ENCODE peak calls at places on chromosomes 3 and 15, in four cellular contexts. P is stomach, Q is IMR-90, O is dorsolateral prefrontal cortex. Z is an unnamed sample.

GRCh38 chr3:110612045-110612444 is 459.6 kb upstream of the NECTIN3 start:
- DNase-seq in P (no peak), Q (no peak), O (no peak), Z (no peak)

GRCh38 chr3:184347321-184348056 is 10.1 kb downstream of the FAM131A start:
- DNase-seq in P (no peak), Q (no peak), O (no peak), Z (no peak)

GRCh38 chr3:61192222-61192621 is 59.0 kb downstream of the FHIT start:
- DNase-seq in P (no peak), Q (no peak), O (no peak), Z (no peak)

GRCh38 chr3:102530443-102531195 is 95.8 kb downstream of the ZPLD1 start:
- DNase-seq in P (no peak), Q (peak; percentile 8), O (no peak), Z (peak; percentile 31)

GRCh38 chr3:11198070-11198469 is 43.8 kb downstream of the HRH1 start:
- DNase-seq in P (no peak), Q (no peak), O (no peak), Z (no peak)

GRCh38 chr3:46948830-46949671 is 27.5 kb downstream of the CCDC12 start:
- DNase-seq in P (peak; percentile 60), Q (no peak), O (no peak), Z (no peak)

GRCh38 chr3:13032206-13032605 is 41.0 kb downstream of the IQSEC1 start:
- DNase-seq in P (no peak), Q (no peak), O (no peak), Z (no peak)

GRCh38 chr3:134330895-134331810 is 43.1 kb downstream of the AMOTL2 start:
- DNase-seq in P (no peak), Q (peak; percentile 71), O (no peak), Z (peak; percentile 86)

GRCh38 chr15:26119322-26119721 is 256.2 kb upstream of the ATP10A start:
- DNase-seq in P (no peak), Q (no peak), O (no peak), Z (no peak)

DNA sequence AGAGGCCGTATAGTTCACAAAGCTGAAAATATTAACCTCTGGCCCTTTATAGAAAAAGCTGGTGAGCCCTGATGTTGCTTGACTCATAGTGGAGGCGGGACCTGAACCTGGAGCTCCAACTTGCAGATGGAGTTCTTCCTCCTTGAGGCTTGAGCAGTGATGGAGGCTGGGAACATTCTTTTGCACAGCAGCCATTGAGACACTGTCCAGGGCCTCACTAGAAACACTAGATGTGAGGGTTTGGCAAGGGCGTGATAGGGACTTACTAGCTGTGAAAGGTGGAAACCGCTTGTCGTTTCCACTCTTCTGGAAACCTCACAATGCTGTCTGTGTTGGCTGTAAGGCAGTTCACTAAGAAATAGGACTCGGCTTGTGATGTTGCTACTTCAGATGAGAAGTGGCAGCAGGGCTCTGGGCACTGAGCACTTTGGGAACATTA is 12.5 kb downstream of the SMAD6 start:
- DNase-seq in P (no peak), Q (peak; percentile 69), O (no peak), Z (no peak)
- TF ChIP-seq CTCF in P (no peak), Q (no peak), O (no peak), Z (no peak)

GRCh38 chr15:98878862-98879261 is 128.7 kb downstream of the PGPEP1L start:
- DNase-seq in P (no peak), Q (no peak), O (no peak), Z (no peak)
- H3K27ac ChIP-seq in P (no peak overlapping the region), Q (peak overlapping the region; percentile 53), O (no peak overlapping the region), Z (peak overlapping the region; percentile 16)

GRCh38 chr15:101664303-101664913 is 12.2 kb upstream of the TM2D3 start:
- DNase-seq in P (no peak), Q (no peak), O (no peak), Z (no peak)
- TF ChIP-seq CTCF in P (no peak), Q (peak; percentile 9), O (peak; percentile 36), Z (no peak)

GRCh38 chr3:30503431-30503830 is 103.0 kb upstream of the TGFBR2 start:
- DNase-seq in P (no peak), Q (no peak), O (no peak), Z (no peak)

GRCh38 chr3:30502742-30503073 is 103.7 kb upstream of the TGFBR2 start:
- DNase-seq in P (no peak), Q (peak; percentile 76), O (no peak), Z (peak; percentile 73)

GRCh38 chr3:30505866-30506517 is 100.4 kb upstream of the TGFBR2 start:
- DNase-seq in P (no peak), Q (peak; percentile 41), O (no peak), Z (no peak)

GRCh38 chr3:30502051-30502741 is 104.2 kb upstream of the TGFBR2 start:
- DNase-seq in P (no peak), Q (no peak), O (no peak), Z (no peak)

DNA sequence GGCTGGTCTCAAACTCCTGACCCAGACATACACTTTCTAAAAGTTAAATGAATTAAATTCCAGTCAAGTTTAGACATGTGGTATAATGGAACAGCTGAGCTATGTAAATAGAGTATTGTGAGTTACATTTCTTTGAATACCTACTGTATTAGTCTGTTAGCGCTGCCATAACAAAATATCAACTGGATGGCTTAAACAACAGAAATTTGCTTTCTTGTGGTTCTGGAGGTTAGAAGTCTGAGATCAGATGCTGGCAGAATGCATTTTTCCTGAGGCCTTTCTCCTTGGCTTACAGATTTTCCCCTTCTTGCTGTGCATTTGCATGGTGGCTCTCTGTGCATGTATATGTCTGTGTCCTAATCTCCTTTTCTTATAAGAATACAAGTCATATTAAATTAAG is 101.5 kb upstream of the TGFBR2 start:
- DNase-seq in P (no peak), Q (peak; percentile 58), O (no peak), Z (no peak)
- H3K27ac ChIP-seq in P (no peak overlapping the region), Q (no peak overlapping the region), O (no peak overlapping the region), Z (no peak overlapping the region)

GRCh38 chr3:148957586-148957985 is 33.8 kb upstream of the GYG1 start:
- DNase-seq in P (no peak), Q (no peak), O (no peak), Z (no peak)
- TF ChIP-seq CTCF in P (no peak), Q (peak; percentile 28), O (no peak), Z (no peak)

GRCh38 chr3:126683069-126683468 is 21.0 kb upstream of the CHCHD6 start:
- DNase-seq in P (no peak), Q (no peak), O (no peak), Z (no peak)
- H3K27ac ChIP-seq in P (no peak overlapping the region), Q (no peak overlapping the region), O (no peak overlapping the region), Z (no peak overlapping the region)

DNA sequence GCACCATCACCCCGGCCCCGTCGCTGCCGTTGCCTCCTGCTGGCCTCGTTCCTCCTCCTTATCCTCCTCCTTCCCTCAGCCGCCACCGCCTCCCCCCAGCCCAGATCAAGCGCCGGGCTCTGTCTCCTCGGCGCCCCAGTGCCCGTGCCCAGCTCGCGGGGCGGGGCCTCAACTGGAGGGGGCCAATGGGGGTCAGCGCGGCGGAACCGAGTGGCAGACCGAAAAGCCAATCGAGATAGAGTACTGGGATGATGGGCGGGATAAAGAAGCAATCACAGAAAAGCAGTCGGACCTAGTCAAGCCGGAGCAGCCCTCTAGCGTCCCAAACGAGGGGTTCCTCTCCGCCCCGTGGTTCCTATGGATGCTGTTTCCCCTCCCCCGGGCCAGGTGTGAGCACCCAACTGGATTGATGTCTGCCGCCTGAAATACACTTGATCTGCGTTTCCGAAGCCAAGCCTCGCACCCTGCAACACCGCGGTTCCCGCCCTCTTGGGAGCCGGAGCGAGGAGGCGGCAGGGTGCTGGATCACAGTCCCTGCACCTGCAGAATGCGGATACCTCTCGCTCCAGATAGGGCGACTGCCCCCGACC is at the start of gene FRMD5:
- DNase-seq in P (peak; percentile 91), Q (peak; percentile 95), O (peak; percentile 97), Z (peak; percentile 99)
- TF ChIP-seq CTCF in P (no peak), Q (peak; percentile 52), O (peak; percentile 62), Z (no peak)

DNA sequence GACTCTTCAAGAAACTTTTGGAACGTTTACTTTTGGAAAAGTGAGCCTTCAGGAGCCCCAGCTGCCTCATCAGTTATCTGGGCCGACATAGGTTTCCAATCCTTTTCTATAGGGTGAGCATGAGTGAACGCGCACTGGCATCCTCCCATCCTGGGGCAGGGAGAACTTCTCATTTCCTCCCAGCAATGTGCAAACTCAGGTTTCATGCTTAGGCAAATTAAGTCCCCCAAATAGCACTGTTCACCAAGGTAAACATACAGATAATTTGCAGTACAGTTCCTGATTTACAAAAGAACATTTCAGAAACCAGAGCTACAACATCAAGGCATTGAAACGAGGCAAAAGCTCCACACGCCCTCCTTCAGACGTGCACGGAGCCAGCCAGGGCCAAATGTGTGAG is 333.5 kb upstream of the NR2E3 start:
- DNase-seq in P (no peak), Q (no peak), O (no peak), Z (no peak)
- H3K27ac ChIP-seq in P (no peak overlapping the region), Q (no peak overlapping the region), O (no peak overlapping the region), Z (no peak overlapping the region)

GRCh38 chr3:172711457-172711800 is 562 bp upstream of the NCEH1 start:
- DNase-seq in P (no peak), Q (no peak), O (no peak), Z (peak; percentile 45)
- TF ChIP-seq CTCF in P (no peak), Q (no peak), O (no peak), Z (peak; percentile 26)